ENCODE peak calls at places on chromosomes 12 and 14, in seven cellular contexts. G, N, L, X, Q, C and M are unnamed samples.

GRCh38 chr14:85934123-85934885 is 404.4 kb downstream of the FLRT2 start:
- DNase-seq in N (no peak), C (no peak), Q (peak; percentile 50), G (peak; percentile 25), X (no peak), L (no peak), M (no peak)

GRCh38 chr12:86663691-86664090 is 407.5 kb upstream of the MGAT4C start:
- DNase-seq in X (no peak), G (no peak), C (no peak), Q (no peak), L (no peak), N (no peak), M (no peak)

GRCh38 chr14:99568567-99569560 is 35.1 kb downstream of the CCDC85C start:
- DNase-seq in Q (no peak), C (no peak), G (peak; percentile 72), X (peak; percentile 63), N (no peak), L (no peak), M (no peak)

GRCh38 chr12:68222336-68222735 is 3.3 kb downstream of the IL26 start:
- DNase-seq in G (no peak), L (no peak), X (peak; percentile 58), Q (peak; percentile 46), N (peak; percentile 42), C (no peak), M (no peak)

GRCh38 chr12:67040861-67041137 is 228.4 kb upstream of the CAND1 start:
- DNase-seq in Q (no peak), X (no peak), G (no peak), C (no peak), N (no peak), L (no peak), M (no peak)

GRCh38 chr14:78566017-78566858 is 396.1 kb downstream of the NRXN3 start:
- DNase-seq in C (peak; percentile 93), N (peak; percentile 90), X (peak; percentile 46), Q (peak; percentile 88), G (peak; percentile 60), L (peak; percentile 88), M (peak; percentile 80)

GRCh38 chr12:14326699-14327098 is 38.8 kb upstream of the ATF7IP start:
- DNase-seq in N (no peak), Q (no peak), L (no peak), C (no peak), X (peak; percentile 82), G (peak; percentile 30), M (no peak)

GRCh38 chr12:47995976-47996375 is 8.3 kb downstream of the COL2A1 start:
- DNase-seq in C (no peak), N (no peak), X (peak; percentile 76), Q (no peak), G (no peak), L (no peak), M (no peak)

GRCh38 chr12:38159092-38159551 is 157.5 kb upstream of the ALG10B start:
- DNase-seq in Q (no peak), C (no peak), N (no peak), L (no peak), X (no peak), G (no peak), M (no peak)

GRCh38 chr12:65598688-65599087 is 225.6 kb upstream of the HMGA2 start:
- DNase-seq in L (no peak), Q (no peak), C (no peak), G (no peak), X (no peak), N (peak; percentile 87), M (no peak)

GRCh38 chr14:93959239-93960107 is 16.9 kb downstream of the ASB2 start:
- DNase-seq in X (peak; percentile 95), C (no peak), L (peak; percentile 83), G (peak; percentile 95), Q (peak; percentile 98), N (peak; percentile 92), M (no peak)

GRCh38 chr12:50354908-50355307 is 41.5 kb downstream of the FAM186A start:
- DNase-seq in X (no peak), C (no peak), G (no peak), N (no peak), Q (no peak), L (no peak), M (no peak)

GRCh38 chr12:124513297-124513867 is 54.0 kb downstream of the NCOR2 start:
- DNase-seq in X (no peak), G (no peak), Q (no peak), N (peak; percentile 97), L (peak; percentile 82), C (no peak), M (no peak)

GRCh38 chr12:30548203-30548602 is 147.5 kb downstream of the IPO8 start:
- DNase-seq in N (no peak), X (no peak), G (no peak), L (no peak), C (no peak), Q (no peak), M (no peak)

GRCh38 chr12:27179399-27180214 is 64.5 kb upstream of the STK38L start:
- DNase-seq in G (peak; percentile 93), Q (peak; percentile 91), L (no peak), X (peak; percentile 96), N (peak; percentile 79), C (no peak), M (no peak)

GRCh38 chr14:53032161-53032803 is 81.4 kb upstream of the FERMT2 start:
- DNase-seq in L (no peak), Q (peak; percentile 75), N (no peak), X (peak; percentile 88), G (peak; percentile 75), C (no peak), M (peak; percentile 5)

GRCh38 chr12:97131220-97131981 is 224.3 kb downstream of the NEDD1 start:
- DNase-seq in G (no peak), X (no peak), Q (peak; percentile 61), L (peak; percentile 81), N (peak; percentile 86), C (no peak), M (peak; percentile 87)

GRCh38 chr14:58216544-58216943 is 16.6 kb downstream of the ACTR10 start:
- DNase-seq in C (no peak), L (no peak), G (peak; percentile 30), Q (no peak), X (peak; percentile 32), N (no peak), M (no peak)

GRCh38 chr14:76007852-76008251 is 22.3 kb downstream of the IFT43 start:
- DNase-seq in G (no peak), X (peak; percentile 18), N (no peak), Q (no peak), L (no peak), C (no peak), M (no peak)

GRCh38 chr14:74616507-74616906 is 4.5 kb upstream of the LTBP2 start:
- DNase-seq in G (peak; percentile 90), N (peak; percentile 60), C (no peak), L (no peak), Q (peak; percentile 21), X (peak; percentile 91), M (no peak)

GRCh38 chr14:90060312-90060964 is 1.4 kb upstream of the KCNK13 start:
- DNase-seq in N (peak; percentile 85), C (peak; percentile 85), G (peak; percentile 43), L (peak; percentile 83), Q (peak; percentile 66), X (peak; percentile 51), M (peak; percentile 57)

GRCh38 chr12:3129301-3130052 is 52.3 kb downstream of the TSPAN9 start:
- DNase-seq in N (no peak), Q (no peak), L (no peak), G (peak; percentile 71), X (peak; percentile 88), C (no peak), M (no peak)

GRCh38 chr14:75204106-75204505 is 27.7 kb upstream of the TMED10 start:
- DNase-seq in X (no peak), Q (peak; percentile 73), C (no peak), G (peak; percentile 54), L (no peak), N (no peak), M (no peak)

GRCh38 chr12:87848248-87848868 is 180.8 kb downstream of the C12orf50 start:
- DNase-seq in G (peak; percentile 65), L (no peak), C (no peak), N (peak; percentile 60), Q (peak; percentile 81), X (peak; percentile 82), M (peak; percentile 49)

GRCh38 chr12:117134059-117134458 is 34.8 kb upstream of the TESC start:
- DNase-seq in N (no peak), X (no peak), G (no peak), Q (no peak), L (no peak), C (no peak), M (no peak)

GRCh38 chr12:117139025-117139717 is 40.0 kb upstream of the TESC start:
- DNase-seq in C (no peak), X (no peak), N (no peak), L (no peak), G (no peak), Q (no peak), M (no peak)

GRCh38 chr12:117130806-117131205 is 31.6 kb upstream of the TESC start:
- DNase-seq in C (no peak), Q (no peak), X (no peak), G (no peak), N (no peak), L (no peak), M (no peak)

GRCh38 chr12:117129391-117129790 is 30.2 kb upstream of the TESC start:
- DNase-seq in N (no peak), G (no peak), Q (peak; percentile 15), L (no peak), X (no peak), C (no peak), M (no peak)

DNA sequence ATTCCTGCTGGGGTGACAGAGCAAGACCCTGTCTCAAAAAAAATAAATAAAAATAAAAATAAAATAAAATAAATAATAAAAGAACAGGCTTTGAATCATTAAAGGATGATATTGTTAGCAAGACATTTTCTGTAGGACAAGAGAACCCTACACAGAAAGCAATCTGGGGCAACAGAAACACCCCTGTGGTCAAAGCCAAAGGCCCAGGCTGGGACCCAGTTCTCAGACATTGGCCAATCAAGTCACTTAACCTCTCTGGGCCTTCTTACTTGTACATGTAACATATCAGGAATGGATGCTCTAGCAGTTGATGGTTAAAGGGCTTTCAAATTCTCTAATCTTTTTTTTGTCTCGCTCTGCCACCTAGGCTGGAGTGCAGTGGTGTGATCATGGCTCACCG is 35.5 kb upstream of the TESC start:
- DNase-seq in G (no peak), N (no peak), L (no peak), X (no peak), C (no peak), Q (no peak), M (no peak)
- H3K4ac ChIP-seq in G (no peak overlapping the region), N (no peak overlapping the region), L (no peak overlapping the region), X (no peak overlapping the region), C (no peak overlapping the region), Q (no peak overlapping the region), M (no peak overlapping the region)

GRCh38 chr12:116687888-116688287 is 50.0 kb downstream of the SPRING1 start:
- DNase-seq in L (peak; percentile 92), C (peak; percentile 92), Q (peak; percentile 18), N (peak; percentile 95), X (no peak), G (no peak), M (no peak)
- H3K4ac ChIP-seq in L (no peak overlapping the region), C (no peak overlapping the region), Q (no peak overlapping the region), N (no peak overlapping the region), X (no peak overlapping the region), G (no peak overlapping the region), M (no peak overlapping the region)

GRCh38 chr12:46664771-46665287 is 161.0 kb downstream of the SLC38A4 start:
- DNase-seq in X (peak; percentile 96), L (no peak), N (peak; percentile 37), G (peak; percentile 92), Q (peak; percentile 34), C (no peak), M (no peak)
- H3K4ac ChIP-seq in X (peak overlapping the region; percentile 39), L (no peak overlapping the region), N (no peak overlapping the region), G (no peak overlapping the region), Q (no peak overlapping the region), C (no peak overlapping the region), M (no peak overlapping the region)

GRCh38 chr12:22702690-22703089 is 77.7 kb downstream of the ETNK1 start:
- DNase-seq in L (no peak), Q (peak; percentile 14), C (no peak), X (no peak), G (no peak), N (no peak), M (no peak)

GRCh38 chr12:22700126-22700525 is 75.2 kb downstream of the ETNK1 start:
- DNase-seq in N (peak; percentile 87), Q (no peak), C (no peak), G (no peak), X (peak; percentile 29), L (no peak), M (no peak)
- H3K4ac ChIP-seq in N (peak overlapping the region; percentile 41), Q (no peak overlapping the region), C (no peak overlapping the region), G (no peak overlapping the region), X (no peak overlapping the region), L (no peak overlapping the region), M (no peak overlapping the region)